ENCODE peak calls at places on chromosomes 2 and 18, in nine cellular contexts. G, X, K, T, W, A, L, C and F are unnamed samples.

GRCh38 chr2:118832791-118833715 is 14.4 kb downstream of the EN1 start:
- DNase-seq in G (no peak), X (no peak), K (no peak), T (no peak), W (peak; percentile 62), A (no peak), L (no peak), C (no peak), F (no peak)

GRCh38 chr2:152580722-152581121 is 136.5 kb downstream of the PRPF40A start:
- DNase-seq in G (no peak), X (no peak), K (no peak), T (peak; percentile 9), W (peak; percentile 48), A (no peak), L (no peak), C (no peak), F (no peak)

GRCh38 chr2:12712871-12713270 is 3.9 kb upstream of the TRIB2 start:
- DNase-seq in G (no peak), X (no peak), K (no peak), T (no peak), W (no peak), A (no peak), L (no peak), C (no peak), F (no peak)

GRCh38 chr2:13474538-13474937 is 757.8 kb downstream of the TRIB2 start:
- DNase-seq in G (no peak), X (no peak), K (no peak), T (peak; percentile 1), W (no peak), A (no peak), L (no peak), C (no peak), F (peak; percentile 15)

GRCh38 chr2:202009019-202009481 is 24.6 kb upstream of the FZD7 start:
- DNase-seq in G (no peak), X (no peak), K (no peak), T (no peak), W (peak; percentile 18), A (no peak), L (no peak), C (no peak), F (no peak)

GRCh38 chr18:70991577-70991976 is 702.7 kb downstream of the SOCS6 start:
- DNase-seq in G (no peak), X (peak; percentile 4), K (no peak), T (no peak), W (no peak), A (no peak), L (no peak), C (no peak), F (peak; percentile 1)

GRCh38 chr2:191806396-191806795 is 40.5 kb downstream of the CAVIN2 start:
- DNase-seq in G (no peak), X (no peak), K (no peak), T (no peak), W (no peak), A (no peak), L (no peak), C (no peak), F (no peak)

GRCh38 chr2:70981421-70981820 is 3.0 kb downstream of the ANKRD53 start:
- DNase-seq in G (no peak), X (no peak), K (no peak), T (no peak), W (no peak), A (no peak), L (no peak), C (no peak), F (no peak)

GRCh38 chr2:156800065-156800556 is 363.9 kb downstream of the GPD2 start:
- DNase-seq in G (no peak), X (no peak), K (no peak), T (no peak), W (no peak), A (no peak), L (no peak), C (no peak), F (no peak)

GRCh38 chr2:46866770-46867246 is 48.8 kb downstream of the MCFD2 start:
- DNase-seq in G (no peak), X (no peak), K (no peak), T (no peak), W (no peak), A (no peak), L (no peak), C (no peak), F (no peak)